ENCODE peak calls at places on chromosome 10, in seven cellular contexts. One of them, this sample, is unnamed.

GRCh38 chr10:50990568-50991495 is 83.5 kb upstream of the PRKG1 start:
- DNase-seq in chondrocyte: no peak
- DNase-seq in CD8-positive, alpha-beta T cell: no peak
- DNase-seq in transverse colon: peak; percentile 61
- DNase-seq in fibroblast of pulmonary artery: peak; percentile 91
- DNase-seq in GM13976: peak; percentile 32
- DNase-seq in foreskin fibroblast: peak; percentile 80
- DNase-seq in this sample: peak; percentile 31

GRCh38 chr10:126199221-126199998 is 188.9 kb downstream of the ADAM12 start:
- DNase-seq in chondrocyte: no peak
- DNase-seq in CD8-positive, alpha-beta T cell: no peak
- DNase-seq in transverse colon: no peak
- DNase-seq in fibroblast of pulmonary artery: peak; percentile 96
- DNase-seq in GM13976: no peak
- DNase-seq in foreskin fibroblast: peak; percentile 79
- DNase-seq in this sample: no peak

GRCh38 chr10:27746364-27747095 is 911 bp upstream of the MKX start:
- DNase-seq in chondrocyte: no peak
- DNase-seq in CD8-positive, alpha-beta T cell: no peak
- DNase-seq in transverse colon: no peak
- DNase-seq in fibroblast of pulmonary artery: no peak
- DNase-seq in GM13976: peak; percentile 12
- DNase-seq in foreskin fibroblast: no peak
- DNase-seq in this sample: no peak

GRCh38 chr10:80159166-80159888 is 26.8 kb downstream of the PLAC9 start:
- DNase-seq in chondrocyte: peak; percentile 66
- DNase-seq in CD8-positive, alpha-beta T cell: no peak
- DNase-seq in transverse colon: no peak
- DNase-seq in fibroblast of pulmonary artery: no peak
- DNase-seq in GM13976: no peak
- DNase-seq in foreskin fibroblast: no peak
- DNase-seq in this sample: no peak

GRCh38 chr10:88557659-88558058 is 25.5 kb downstream of the RNLS start:
- DNase-seq in chondrocyte: no peak
- DNase-seq in CD8-positive, alpha-beta T cell: no peak
- DNase-seq in transverse colon: no peak
- DNase-seq in fibroblast of pulmonary artery: peak; percentile 54
- DNase-seq in GM13976: no peak
- DNase-seq in foreskin fibroblast: peak; percentile 65
- DNase-seq in this sample: no peak

GRCh38 chr10:53786236-53786635 is 1013.7 kb upstream of the MBL2 start:
- DNase-seq in chondrocyte: no peak
- DNase-seq in CD8-positive, alpha-beta T cell: no peak
- DNase-seq in transverse colon: no peak
- DNase-seq in fibroblast of pulmonary artery: no peak
- DNase-seq in GM13976: no peak
- DNase-seq in foreskin fibroblast: no peak
- DNase-seq in this sample: no peak

GRCh38 chr10:52004342-52004949 is 305.1 kb upstream of the CSTF2T start:
- DNase-seq in chondrocyte: no peak
- DNase-seq in CD8-positive, alpha-beta T cell: no peak
- DNase-seq in transverse colon: no peak
- DNase-seq in fibroblast of pulmonary artery: peak; percentile 72
- DNase-seq in GM13976: peak; percentile 27
- DNase-seq in foreskin fibroblast: peak; percentile 32
- DNase-seq in this sample: peak; percentile 22

GRCh38 chr10:96831867-96832720 is at the start of gene LCOR:
- DNase-seq in chondrocyte: peak; percentile 92
- DNase-seq in CD8-positive, alpha-beta T cell: peak; percentile 66
- DNase-seq in transverse colon: peak; percentile 87
- DNase-seq in fibroblast of pulmonary artery: peak; percentile 93
- DNase-seq in GM13976: peak; percentile 96
- DNase-seq in foreskin fibroblast: peak; percentile 90
- DNase-seq in this sample: peak; percentile 98

GRCh38 chr10:98267069-98267893 is 713 bp downstream of the LOXL4 start:
- DNase-seq in chondrocyte: no peak
- DNase-seq in CD8-positive, alpha-beta T cell: no peak
- DNase-seq in transverse colon: no peak
- DNase-seq in fibroblast of pulmonary artery: no peak
- DNase-seq in GM13976: no peak
- DNase-seq in foreskin fibroblast: no peak
- DNase-seq in this sample: no peak

GRCh38 chr10:5738427-5738826 is 53.8 kb downstream of the TASOR2 start:
- DNase-seq in chondrocyte: no peak
- DNase-seq in CD8-positive, alpha-beta T cell: no peak
- DNase-seq in transverse colon: no peak
- DNase-seq in fibroblast of pulmonary artery: no peak
- DNase-seq in GM13976: no peak
- DNase-seq in foreskin fibroblast: no peak
- DNase-seq in this sample: no peak
- TF ChIP-seq CTCF in chondrocyte: no peak
- TF ChIP-seq CTCF in CD8-positive, alpha-beta T cell: no peak
- TF ChIP-seq CTCF in transverse colon: no peak
- TF ChIP-seq CTCF in fibroblast of pulmonary artery: no peak
- TF ChIP-seq CTCF in GM13976: no peak
- TF ChIP-seq CTCF in foreskin fibroblast: no peak
- TF ChIP-seq CTCF in this sample: no peak

GRCh38 chr10:71143170-71143569 is 69.2 kb upstream of the UNC5B start:
- DNase-seq in chondrocyte: no peak
- DNase-seq in CD8-positive, alpha-beta T cell: no peak
- DNase-seq in transverse colon: no peak
- DNase-seq in fibroblast of pulmonary artery: no peak
- DNase-seq in GM13976: no peak
- DNase-seq in foreskin fibroblast: no peak
- DNase-seq in this sample: no peak
- TF ChIP-seq CTCF in chondrocyte: no peak
- TF ChIP-seq CTCF in CD8-positive, alpha-beta T cell: no peak
- TF ChIP-seq CTCF in transverse colon: no peak
- TF ChIP-seq CTCF in fibroblast of pulmonary artery: no peak
- TF ChIP-seq CTCF in GM13976: no peak
- TF ChIP-seq CTCF in foreskin fibroblast: no peak
- TF ChIP-seq CTCF in this sample: no peak

GRCh38 chr10:75408911-75409885 is 7.6 kb upstream of the ZNF503 start:
- DNase-seq in chondrocyte: no peak
- DNase-seq in CD8-positive, alpha-beta T cell: no peak
- DNase-seq in transverse colon: peak; percentile 79
- DNase-seq in fibroblast of pulmonary artery: no peak
- DNase-seq in GM13976: peak; percentile 64
- DNase-seq in foreskin fibroblast: peak; percentile 52
- DNase-seq in this sample: peak; percentile 83
- TF ChIP-seq CTCF in chondrocyte: no peak
- TF ChIP-seq CTCF in CD8-positive, alpha-beta T cell: no peak
- TF ChIP-seq CTCF in transverse colon: no peak
- TF ChIP-seq CTCF in fibroblast of pulmonary artery: no peak
- TF ChIP-seq CTCF in GM13976: no peak
- TF ChIP-seq CTCF in foreskin fibroblast: no peak
- TF ChIP-seq CTCF in this sample: no peak

GRCh38 chr10:32139223-32140073 is 83.2 kb upstream of the KIF5B start:
- DNase-seq in chondrocyte: no peak
- DNase-seq in CD8-positive, alpha-beta T cell: no peak
- DNase-seq in transverse colon: peak; percentile 86
- DNase-seq in fibroblast of pulmonary artery: peak; percentile 95
- DNase-seq in GM13976: no peak
- DNase-seq in foreskin fibroblast: peak; percentile 92
- DNase-seq in this sample: no peak
- TF ChIP-seq CTCF in chondrocyte: peak; percentile 59
- TF ChIP-seq CTCF in CD8-positive, alpha-beta T cell: no peak
- TF ChIP-seq CTCF in transverse colon: no peak
- TF ChIP-seq CTCF in fibroblast of pulmonary artery: peak; percentile 9
- TF ChIP-seq CTCF in GM13976: no peak
- TF ChIP-seq CTCF in foreskin fibroblast: no peak
- TF ChIP-seq CTCF in this sample: no peak

DNA sequence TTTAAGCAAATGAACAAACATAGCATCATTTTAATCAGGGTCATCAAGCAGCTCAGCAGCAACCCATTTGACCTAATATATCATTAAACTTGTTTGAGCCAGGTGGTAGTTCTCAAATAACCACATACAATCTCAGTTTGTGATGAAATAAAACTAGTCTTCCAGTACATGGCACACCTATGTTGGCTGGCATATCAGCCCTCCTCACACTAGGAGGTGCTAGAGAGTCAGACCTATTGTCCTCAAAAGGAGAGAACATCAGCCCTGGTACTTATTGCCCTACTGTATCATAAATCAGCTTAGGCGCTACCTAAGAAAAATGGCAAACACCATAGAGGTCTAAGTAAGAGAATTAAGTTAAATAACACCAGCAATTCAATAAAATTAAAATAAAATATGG is 81.7 kb downstream of the CABCOCO1 start:
- DNase-seq in chondrocyte: no peak
- DNase-seq in CD8-positive, alpha-beta T cell: no peak
- DNase-seq in transverse colon: no peak
- DNase-seq in fibroblast of pulmonary artery: no peak
- DNase-seq in GM13976: no peak
- DNase-seq in foreskin fibroblast: no peak
- DNase-seq in this sample: no peak
- TF ChIP-seq CTCF in chondrocyte: peak; percentile 52
- TF ChIP-seq CTCF in CD8-positive, alpha-beta T cell: no peak
- TF ChIP-seq CTCF in transverse colon: no peak
- TF ChIP-seq CTCF in fibroblast of pulmonary artery: peak; percentile 16
- TF ChIP-seq CTCF in GM13976: no peak
- TF ChIP-seq CTCF in foreskin fibroblast: peak; percentile 3
- TF ChIP-seq CTCF in this sample: peak; percentile 10

DNA sequence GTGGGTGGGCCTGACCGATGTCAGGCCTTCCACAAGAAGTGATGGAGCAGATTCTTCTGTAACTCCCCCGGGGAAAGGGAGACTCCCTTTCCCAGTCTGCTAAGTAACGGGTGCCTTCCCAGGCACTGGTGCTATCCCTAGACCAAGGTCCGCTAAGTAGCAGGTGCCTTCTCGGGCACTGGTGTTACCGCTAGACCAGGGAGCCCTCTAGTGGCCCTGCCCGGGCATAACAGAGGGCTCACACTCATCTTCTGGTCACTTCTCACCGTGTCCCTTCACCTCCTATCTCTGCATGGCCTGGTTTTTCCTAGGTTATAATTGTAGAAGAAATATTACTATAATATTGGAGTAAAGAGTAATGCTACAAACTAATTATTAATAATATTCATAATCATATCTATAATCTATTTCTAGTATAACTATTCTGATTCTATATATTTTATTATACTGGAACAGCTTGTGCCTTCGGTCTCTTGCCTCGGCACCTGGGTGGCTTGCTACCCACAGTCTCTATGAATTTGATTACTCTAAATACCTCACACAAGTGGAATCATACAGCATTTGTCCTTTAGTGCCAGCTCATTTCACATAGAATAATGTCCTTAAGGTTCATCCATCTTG is 1378.7 kb downstream of the XPNPEP1 start:
- DNase-seq in chondrocyte: peak; percentile 83
- DNase-seq in CD8-positive, alpha-beta T cell: no peak
- DNase-seq in transverse colon: peak; percentile 60
- DNase-seq in fibroblast of pulmonary artery: peak; percentile 63
- DNase-seq in GM13976: peak; percentile 29
- DNase-seq in foreskin fibroblast: peak; percentile 12
- DNase-seq in this sample: peak; percentile 7
- TF ChIP-seq CTCF in chondrocyte: peak; percentile 90
- TF ChIP-seq CTCF in CD8-positive, alpha-beta T cell: no peak
- TF ChIP-seq CTCF in transverse colon: peak; percentile 87
- TF ChIP-seq CTCF in fibroblast of pulmonary artery: peak; percentile 92
- TF ChIP-seq CTCF in GM13976: peak; percentile 88
- TF ChIP-seq CTCF in foreskin fibroblast: peak; percentile 95
- TF ChIP-seq CTCF in this sample: peak; percentile 95

GRCh38 chr10:16519908-16520861 is 1.5 kb downstream of the C1QL3 start:
- DNase-seq in chondrocyte: no peak
- DNase-seq in CD8-positive, alpha-beta T cell: no peak
- DNase-seq in transverse colon: no peak
- DNase-seq in fibroblast of pulmonary artery: no peak
- DNase-seq in GM13976: peak; percentile 58
- DNase-seq in foreskin fibroblast: no peak
- DNase-seq in this sample: peak; percentile 55

GRCh38 chr10:16521311-16522016 is at the start of gene C1QL3:
- DNase-seq in chondrocyte: no peak
- DNase-seq in CD8-positive, alpha-beta T cell: no peak
- DNase-seq in transverse colon: no peak
- DNase-seq in fibroblast of pulmonary artery: peak; percentile 35
- DNase-seq in GM13976: peak; percentile 55
- DNase-seq in foreskin fibroblast: no peak
- DNase-seq in this sample: peak; percentile 63

GRCh38 chr10:16519250-16519907 is 2.3 kb downstream of the C1QL3 start:
- DNase-seq in chondrocyte: no peak
- DNase-seq in CD8-positive, alpha-beta T cell: no peak
- DNase-seq in transverse colon: no peak
- DNase-seq in fibroblast of pulmonary artery: no peak
- DNase-seq in GM13976: peak; percentile 23
- DNase-seq in foreskin fibroblast: no peak
- DNase-seq in this sample: peak; percentile 52

GRCh38 chr10:16518822-16519221 is 2.9 kb downstream of the C1QL3 start:
- DNase-seq in chondrocyte: no peak
- DNase-seq in CD8-positive, alpha-beta T cell: no peak
- DNase-seq in transverse colon: no peak
- DNase-seq in fibroblast of pulmonary artery: peak; percentile 7
- DNase-seq in GM13976: no peak
- DNase-seq in foreskin fibroblast: no peak
- DNase-seq in this sample: no peak

DNA sequence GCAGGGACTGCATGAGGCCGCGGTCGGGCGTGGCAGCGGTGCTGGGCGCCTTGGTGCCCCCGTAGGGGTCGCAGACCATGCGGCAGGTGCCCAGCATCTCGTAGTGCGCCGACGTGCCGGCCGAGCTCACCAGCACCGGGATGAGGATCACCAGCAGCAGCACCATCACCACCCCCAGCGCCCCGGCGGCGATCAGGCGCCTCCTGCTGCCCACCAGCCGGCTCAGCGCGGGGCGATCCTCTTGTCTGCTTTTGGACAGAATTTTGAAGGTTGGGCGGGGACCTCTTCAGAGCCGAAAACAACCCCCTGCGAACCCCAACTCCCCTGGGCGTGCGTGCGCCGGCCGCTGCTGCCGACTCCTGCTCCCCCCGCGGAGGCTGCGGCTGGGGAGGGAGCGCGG is 779 bp downstream of the C1QL3 start:
- DNase-seq in chondrocyte: peak; percentile 83
- DNase-seq in CD8-positive, alpha-beta T cell: no peak
- DNase-seq in transverse colon: no peak
- DNase-seq in fibroblast of pulmonary artery: peak; percentile 10
- DNase-seq in GM13976: peak; percentile 77
- DNase-seq in foreskin fibroblast: no peak
- DNase-seq in this sample: peak; percentile 73
- TF ChIP-seq CTCF in chondrocyte: peak; percentile 70
- TF ChIP-seq CTCF in CD8-positive, alpha-beta T cell: no peak
- TF ChIP-seq CTCF in transverse colon: no peak
- TF ChIP-seq CTCF in fibroblast of pulmonary artery: peak; percentile 26
- TF ChIP-seq CTCF in GM13976: peak; percentile 33
- TF ChIP-seq CTCF in foreskin fibroblast: peak; percentile 42
- TF ChIP-seq CTCF in this sample: peak; percentile 57

This sample was measured in GM13977.